ENCODE peak calls at places on chromosomes 11 and 22, in nine cellular contexts. G is WERI-Rb-1, I is HuH-7, Q is brain microvascular endothelial cell, B is AG04450, H is GM12891, L is BE2C, Y is Kasumi-1, J is MV-4-11. A is an unnamed sample.

GRCh38 chr22:19233189-19233661 is 54.7 kb upstream of the SLC25A1 start:
- DNase-seq in G (no peak), J (no peak), Y (no peak), B (no peak), Q (no peak), I (no peak), H (no peak), L (no peak), A (no peak)

GRCh38 chr11:78045851-78046485 is 17.7 kb upstream of the THRSP start:
- DNase-seq in Q (peak), B (no peak), G (peak), Y (peak), L (peak), H (peak), I (peak), J (peak), A (peak)

GRCh38 chr11:35141538-35141937 is 2.6 kb downstream of the CD44 start:
- DNase-seq in Y (peak), B (no peak), Q (no peak), L (no peak), J (peak), H (no peak), G (no peak), I (no peak), A (no peak)

GRCh38 chr22:26597480-26597879 is 7.5 kb upstream of the TPST2 start:
- DNase-seq in I (no peak), Y (no peak), J (no peak), Q (no peak), L (no peak), B (no peak), G (no peak), H (no peak), A (no peak)

GRCh38 chr22:29716814-29717213 is 3.0 kb upstream of the CABP7 start:
- DNase-seq in J (peak), H (no peak), Y (peak), Q (peak), I (peak), G (no peak), L (no peak), B (peak), A (no peak)

GRCh38 chr11:125401235-125401634 is 94.8 kb downstream of the FEZ1 start:
- DNase-seq in I (no peak), B (no peak), H (no peak), L (no peak), Q (no peak), J (no peak), G (peak), Y (no peak), A (no peak)

GRCh38 chr11:33775832-33776231 is 1.5 kb upstream of the FBXO3 start:
- DNase-seq in L (no peak), Q (no peak), Y (no peak), I (no peak), B (no peak), J (no peak), G (no peak), H (no peak), A (no peak)

GRCh38 chr11:14232652-14233051 is 126.3 kb downstream of the RRAS2 start:
- DNase-seq in B (no peak), Y (no peak), Q (no peak), H (no peak), I (peak), L (no peak), G (peak), J (no peak), A (no peak)

GRCh38 chr11:24575392-24575791 is 78.5 kb downstream of the LUZP2 start:
- DNase-seq in I (no peak), Y (no peak), G (no peak), H (no peak), L (no peak), J (no peak), B (no peak), Q (peak), A (no peak)

GRCh38 chr11:69249641-69250502 is 44.1 kb upstream of the MYEOV start:
- DNase-seq in Q (peak), L (no peak), Y (no peak), I (no peak), G (no peak), H (no peak), J (no peak), B (peak), A (no peak)

GRCh38 chr11:130725417-130726233 is 190.7 kb downstream of the SNX19 start:
- DNase-seq in J (no peak), L (no peak), B (no peak), I (no peak), H (no peak), Y (no peak), Q (no peak), G (no peak), A (no peak)

GRCh38 chr22:31850135-31850534 is 94.2 kb upstream of the YWHAH start:
- DNase-seq in Y (no peak), I (no peak), G (no peak), Q (no peak), B (no peak), L (no peak), J (no peak), H (no peak), A (no peak)

GRCh38 chr22:38618682-38619081 is 37.5 kb downstream of the FAM227A start:
- DNase-seq in I (no peak), J (peak), Q (peak), G (no peak), L (no peak), B (no peak), Y (no peak), H (no peak), A (no peak)

GRCh38 chr11:45501980-45502545 is 163.4 kb downstream of the CHST1 start:
- DNase-seq in B (no peak), J (no peak), H (no peak), L (no peak), G (no peak), I (no peak), Y (no peak), Q (no peak), A (no peak)

GRCh38 chr11:100777736-100778135 is 90.6 kb downstream of the ARHGAP42 start:
- DNase-seq in H (no peak), B (no peak), G (no peak), Y (no peak), Q (no peak), J (no peak), L (no peak), I (no peak), A (no peak)

GRCh38 chr11:1231396-1232327 is 8.8 kb downstream of the MUC5B start:
- DNase-seq in B (no peak), J (no peak), H (no peak), G (peak), Y (no peak), I (no peak), Q (no peak), L (peak), A (peak)

GRCh38 chr11:26947379-26947844 is 46.5 kb upstream of the FIBIN start:
- DNase-seq in I (no peak), B (peak), G (no peak), Q (peak), H (no peak), L (no peak), J (no peak), Y (no peak), A (no peak)

GRCh38 chr22:26057731-26058130 is 111.5 kb upstream of the SEZ6L start:
- DNase-seq in L (no peak), G (no peak), I (no peak), H (no peak), Y (no peak), J (no peak), Q (no peak), B (no peak), A (no peak)

GRCh38 chr22:44678245-44678979 is 23.6 kb upstream of the PRR5 start:
- DNase-seq in Y (no peak), I (no peak), H (no peak), Q (no peak), J (no peak), G (no peak), B (no peak), L (no peak), A (no peak)

GRCh38 chr11:133746663-133747306 is 98.5 kb downstream of the SPATA19 start:
- DNase-seq in Q (no peak), G (no peak), L (no peak), B (no peak), H (no peak), Y (no peak), J (no peak), I (no peak), A (peak)

GRCh38 chr11:47523491-47524199 is 29.3 kb downstream of the CELF1 start:
- DNase-seq in I (no peak), L (no peak), G (no peak), J (peak), H (no peak), Y (peak), Q (peak), B (peak), A (no peak)

GRCh38 chr11:121652982-121653381 is 200.2 kb upstream of the SORL1-AS1 start:
- DNase-seq in B (no peak), G (peak), J (no peak), Y (no peak), L (peak), Q (no peak), I (no peak), H (no peak), A (no peak)